ENCODE peak calls at places on chromosomes 16 and 17, in six cellular contexts. K, S, Z, C, X and Q are unnamed samples.

GRCh38 chr16:87333101-87333500 is 15.9 kb upstream of the C16orf95 start:
- DNase-seq in K (no peak), S (no peak), Z (peak), C (peak), X (no peak), Q (peak)

GRCh38 chr17:50487213-50488096 is 8.8 kb downstream of the RSAD1 start:
- DNase-seq in K (peak), S (no peak), Z (no peak), C (no peak), X (no peak), Q (no peak)

GRCh38 chr17:80504671-80505413 is 28.4 kb upstream of the NPTX1 start:
- DNase-seq in K (no peak), S (no peak), Z (no peak), C (no peak), X (no peak), Q (no peak)

GRCh38 chr16:9489823-9490467 is 398.5 kb downstream of the HAPSTR1 start:
- DNase-seq in K (no peak), S (no peak), Z (peak), C (no peak), X (no peak), Q (peak)

GRCh38 chr17:45852535-45853297 is 8.0 kb downstream of the SPPL2C start:
- DNase-seq in K (peak), S (peak), Z (peak), C (peak), X (peak), Q (peak)

GRCh38 chr17:77365584-77366186 is 224.9 kb downstream of the SEC14L1 start:
- DNase-seq in K (peak), S (no peak), Z (peak), C (peak), X (peak), Q (peak)

GRCh38 chr17:57136355-57136754 is 51.3 kb downstream of the AKAP1 start:
- DNase-seq in K (no peak), S (no peak), Z (no peak), C (no peak), X (no peak), Q (no peak)

GRCh38 chr16:48537275-48537674 is 72.7 kb downstream of the N4BP1 start:
- DNase-seq in K (no peak), S (no peak), Z (no peak), C (no peak), X (no peak), Q (no peak)

GRCh38 chr16:46920402-46921068 is 36.4 kb downstream of the GPT2 start:
- DNase-seq in K (peak), S (no peak), Z (no peak), C (no peak), X (no peak), Q (no peak)

GRCh38 chr16:46918905-46919792 is 35.0 kb downstream of the GPT2 start:
- DNase-seq in K (no peak), S (no peak), Z (no peak), C (peak), X (no peak), Q (no peak)

GRCh38 chr16:46916980-46917379 is 32.8 kb downstream of the GPT2 start:
- DNase-seq in K (no peak), S (no peak), Z (no peak), C (no peak), X (peak), Q (no peak)

GRCh38 chr16:46915483-46916025 is 31.4 kb downstream of the GPT2 start:
- DNase-seq in K (no peak), S (no peak), Z (no peak), C (no peak), X (no peak), Q (no peak)

DNA sequence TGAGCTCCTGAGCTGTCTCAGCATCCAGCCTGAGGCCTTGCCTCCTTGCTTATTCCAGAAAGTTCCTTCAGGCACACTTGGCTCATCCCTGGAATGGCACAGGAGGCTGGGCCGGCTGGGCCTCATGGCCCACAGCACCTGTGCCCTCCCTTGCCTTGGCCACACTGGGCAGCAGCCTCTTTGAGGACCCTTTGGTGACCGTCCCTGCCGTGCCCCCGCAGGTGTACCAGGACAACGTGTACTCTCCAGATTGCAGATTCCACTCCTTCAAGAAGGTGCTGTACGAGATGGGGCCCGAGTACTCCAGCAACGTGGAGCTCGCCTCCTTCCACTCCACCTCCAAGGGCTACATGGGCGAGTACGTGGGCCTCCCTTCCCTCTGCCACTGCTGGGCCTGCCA is 34.2 kb downstream of the GPT2 start:
- DNase-seq in K (no peak), S (no peak), Z (no peak), C (no peak), X (no peak), Q (no peak)
- H3K27ac ChIP-seq in K (no peak), S (no peak), Z (peak), C (peak), X (peak), Q (peak)

DNA sequence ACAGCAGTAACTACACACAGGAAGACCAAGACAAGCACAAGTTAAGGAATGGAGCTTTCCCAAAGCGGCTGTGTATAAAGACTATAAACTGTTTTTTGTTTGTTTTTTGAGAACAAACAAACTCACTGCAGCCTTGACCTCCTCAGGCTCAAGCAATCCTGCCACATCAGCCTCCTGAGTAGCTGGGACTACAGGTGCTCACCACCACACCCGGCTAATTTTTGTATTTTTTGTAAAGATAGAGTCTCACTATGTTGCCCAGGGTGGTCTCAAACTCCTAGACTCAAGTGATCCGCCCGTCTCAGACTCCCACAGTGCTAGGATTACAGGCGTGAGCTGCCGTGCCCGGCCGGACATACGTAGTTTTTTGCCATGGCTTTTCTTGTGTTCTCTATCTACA is 4.1 kb upstream of the PDE6G start:
- DNase-seq in K (no peak), S (no peak), Z (no peak), C (no peak), X (no peak), Q (no peak)
- H3K27ac ChIP-seq in K (peak), S (no peak), Z (no peak), C (peak), X (no peak), Q (no peak)

GRCh38 chr17:21001813-21002221 is 41.0 kb downstream of the USP22 start:
- DNase-seq in K (no peak), S (no peak), Z (peak), C (no peak), X (no peak), Q (no peak)

GRCh38 chr17:21003007-21003621 is 39.7 kb downstream of the USP22 start:
- DNase-seq in K (no peak), S (no peak), Z (no peak), C (no peak), X (no peak), Q (no peak)

GRCh38 chr17:21004016-21004930 is 38.5 kb downstream of the USP22 start:
- DNase-seq in K (no peak), S (no peak), Z (peak), C (no peak), X (no peak), Q (no peak)

GRCh38 chr17:21001111-21001812 is 41.5 kb downstream of the USP22 start:
- DNase-seq in K (no peak), S (no peak), Z (peak), C (no peak), X (no peak), Q (no peak)

GRCh38 chr17:21002309-21003006 is 40.4 kb downstream of the USP22 start:
- DNase-seq in K (no peak), S (no peak), Z (no peak), C (no peak), X (no peak), Q (no peak)
- H3K27ac ChIP-seq in K (no peak), S (no peak), Z (peak), C (no peak), X (no peak), Q (peak)

DNA sequence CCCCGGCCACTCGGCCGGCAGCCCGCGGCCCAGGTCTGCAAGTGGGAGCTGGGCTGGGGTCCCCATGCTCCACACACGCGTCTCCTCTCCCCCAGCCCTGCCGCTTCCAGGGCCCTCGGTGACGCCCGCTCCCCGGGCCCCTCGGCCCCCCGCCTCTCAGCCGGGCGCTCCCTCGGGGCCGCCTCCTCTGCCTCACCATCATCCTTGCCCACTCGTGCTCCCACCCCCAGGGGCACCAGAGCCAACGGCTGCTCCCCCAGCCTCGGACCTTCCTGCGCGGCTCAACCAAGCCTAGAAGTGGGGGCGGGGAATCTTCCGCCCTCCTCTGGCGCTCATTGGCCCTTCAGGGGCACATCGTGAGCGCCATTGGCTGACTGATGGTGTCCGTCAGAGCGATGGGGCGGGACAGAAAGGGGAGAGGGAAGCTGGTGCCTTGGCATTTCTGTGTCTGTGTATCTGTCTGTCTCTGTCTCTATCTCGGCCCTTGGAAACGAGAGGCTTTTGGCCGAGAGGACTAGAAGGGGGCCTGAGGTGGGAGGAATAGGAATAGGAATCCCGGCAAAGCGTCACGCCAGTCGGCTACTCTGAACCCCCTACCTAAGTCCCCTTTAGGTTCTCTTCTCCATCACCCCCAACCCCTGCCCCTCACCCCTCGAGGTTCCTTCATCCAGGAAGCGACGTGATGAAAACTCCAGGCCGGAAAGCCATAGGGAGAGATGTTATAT is 88.9 kb downstream of the CDC27 start:
- DNase-seq in K (peak), S (peak), Z (peak), C (peak), X (peak), Q (peak)
- H3K27ac ChIP-seq in K (no peak), S (peak), Z (peak), C (peak), X (no peak), Q (peak)